ENCODE peak calls at places on chromosomes 13 and 19, in four cellular contexts. V is IMR-90, I is mesendoderm, H is H9. F is an unnamed sample. For H3K4me1, the result is how much of the 10 kb centered on the place peaks cover.

GRCh38 chr19:4140237-4140711 is 13.2 kb upstream of the CREB3L3 start:
- DNase-seq in H (peak), I (peak), V (peak), F (peak)

GRCh38 chr19:32691952-32692726 is 518 bp downstream of the NUDT19 start:
- DNase-seq in H (peak), V (peak), I (peak), F (peak)

GRCh38 chr13:111412251-111412650 is 91.8 kb downstream of the TEX29 start:
- DNase-seq in V (no peak), H (no peak), I (no peak), F (no peak)

GRCh38 chr13:101570410-101570809 is 117.9 kb downstream of the ITGBL1 start:
- DNase-seq in H (no peak), I (no peak), V (peak), F (no peak)

GRCh38 chr13:41864658-41865057 is 96.3 kb downstream of the VWA8 start:
- DNase-seq in I (no peak), H (no peak), V (no peak), F (peak)

GRCh38 chr13:43983373-43983772 is 103.7 kb downstream of the LACC1 start:
- DNase-seq in I (no peak), H (no peak), V (peak), F (peak)

GRCh38 chr19:32748497-32748896 is 28.9 kb downstream of the TDRD12 start:
- DNase-seq in H (no peak), V (no peak), I (peak), F (no peak)

GRCh38 chr13:79246575-79246949 is 159.5 kb downstream of the RBM26 start:
- DNase-seq in I (no peak), V (no peak), H (no peak), F (no peak)

GRCh38 chr19:34556500-34556899 is 74.9 kb downstream of the WTIP start:
- DNase-seq in I (peak), V (no peak), H (peak), F (no peak)

GRCh38 chr13:90270231-90270630 is 1077.3 kb upstream of the MIR17HG start:
- DNase-seq in I (no peak), H (no peak), V (no peak), F (no peak)

GRCh38 chr13:95123726-95124125 is 177.5 kb downstream of the ABCC4 start:
- DNase-seq in I (no peak), V (no peak), H (no peak), F (no peak)

GRCh38 chr19:56994251-56995017 is 125.4 kb upstream of the USP29 start:
- DNase-seq in H (no peak), I (no peak), V (no peak), F (no peak)

GRCh38 chr13:50376895-50377575 is 361.8 kb downstream of the KCNRG start:
- DNase-seq in I (peak), V (no peak), H (peak), F (no peak)

GRCh38 chr19:50195224-50195623 is 8.2 kb upstream of the MYH14 start:
- DNase-seq in V (no peak), H (no peak), I (no peak), F (no peak)

GRCh38 chr13:50400930-50401553 is 385.8 kb downstream of the KCNRG start:
- DNase-seq in I (no peak), H (no peak), V (peak), F (peak)

GRCh38 chr13:51419015-51419636 is 33.7 kb downstream of the INTS6 start:
- DNase-seq in V (no peak), I (no peak), H (no peak), F (no peak)

GRCh38 chr13:99062593-99062992 is 84.7 kb upstream of the DOCK9 start:
- DNase-seq in H (no peak), I (no peak), V (peak), F (no peak)

GRCh38 chr13:25253702-25254101 is 33.6 kb downstream of the MTMR6 start:
- DNase-seq in H (no peak), I (no peak), V (no peak), F (no peak)

GRCh38 chr19:7888826-7889217 is 512 bp downstream of the LRRC8E start:
- DNase-seq in H (no peak), I (no peak), V (no peak), F (no peak)

DNA sequence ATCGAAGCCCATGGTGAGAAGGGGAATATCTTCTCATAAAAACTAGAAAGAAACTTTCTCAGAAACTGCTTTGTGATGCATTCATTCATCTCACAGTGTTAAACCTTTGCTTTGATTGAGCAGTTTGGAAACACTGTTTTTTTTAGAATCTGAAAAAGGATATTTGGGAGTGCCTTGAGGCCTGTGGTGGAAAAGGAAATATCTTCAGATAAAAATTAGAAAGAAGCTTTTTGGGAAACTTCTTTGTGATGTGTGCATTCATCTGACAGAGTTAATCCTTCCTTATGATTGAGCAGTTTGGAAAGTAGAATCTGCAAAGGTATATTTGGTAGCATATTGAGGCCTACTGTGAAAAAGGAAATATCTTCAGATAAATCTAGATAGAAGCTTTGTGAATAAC is 1594.9 kb downstream of the UQCRFS1 start:
- DNase-seq in H (no peak), V (no peak), I (no peak), F (no peak)
- H3K4me1 ChIP-seq in H (under half), V (under half), I (under half), F (under half)

GRCh38 chr19:37905936-37906867 is at the start of gene WDR87:
- DNase-seq in H (peak), I (peak), V (no peak), F (no peak)
- H2BK120ac ChIP-seq in H (no peak), I (no peak), V (peak), F (peak)

GRCh38 chr19:39409886-39410619 is 2.4 kb upstream of the PLEKHG2 start:
- DNase-seq in V (no peak), H (no peak), I (peak), F (peak)
- H2BK5ac ChIP-seq in V (peak), H (no peak), I (peak), F (peak)

GRCh38 chr19:1416014-1416841 is 8.8 kb downstream of the DAZAP1 start:
- DNase-seq in V (peak), I (no peak), H (no peak), F (peak)
- H3K4me1 ChIP-seq in V (under half), I (under half), H (under half), F (half or more)

GRCh38 chr13:21176982-21177284 is 475 bp downstream of the MRPL57 start:
- DNase-seq in I (no peak), H (no peak), V (no peak), F (no peak)
- H2BK120ac ChIP-seq in I (no peak), H (no peak), V (no peak), F (peak)

DNA sequence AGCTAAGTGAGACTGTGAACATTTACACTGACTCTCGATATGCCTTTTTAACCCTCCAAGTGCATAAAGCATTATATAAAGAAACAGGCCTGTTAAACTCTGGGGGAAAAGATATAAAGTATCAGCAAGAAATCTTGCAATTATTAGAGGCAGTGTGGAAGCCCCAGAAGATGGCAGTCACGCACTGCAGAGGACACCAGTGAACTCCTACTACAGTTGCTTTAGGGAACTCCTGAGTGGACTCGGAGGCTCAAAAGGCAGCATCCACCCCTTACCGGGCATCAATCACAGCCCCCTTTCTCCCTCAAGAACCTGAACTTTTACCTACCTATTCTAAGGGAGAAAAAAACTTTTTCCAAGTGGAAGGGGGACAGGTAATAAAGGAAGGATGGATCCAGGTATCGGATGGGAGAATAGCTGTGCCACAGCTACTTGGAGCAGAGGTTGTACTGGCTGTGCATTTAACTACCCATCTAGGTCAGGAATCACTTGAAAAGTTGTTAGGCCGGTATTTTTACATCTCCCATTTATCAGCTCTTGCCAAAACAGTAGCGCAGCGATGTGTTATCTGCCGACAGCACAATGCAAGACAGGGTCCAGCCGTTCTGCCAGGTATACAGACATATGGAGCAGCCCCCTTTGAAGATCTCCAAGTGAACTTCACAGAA is 80.1 kb downstream of the ZNF486 start:
- DNase-seq in V (no peak), H (peak), I (peak), F (peak)
- H2BK5ac ChIP-seq in V (no peak), H (no peak), I (peak), F (no peak)

GRCh38 chr19:12936582-12936981 is 1.8 kb upstream of the CALR start:
- DNase-seq in V (no peak), H (no peak), I (no peak), F (no peak)
- H3K4me1 ChIP-seq in V (under half), H (under half), I (under half), F (under half)

GRCh38 chr19:30897553-30897952 is 451.7 kb downstream of the TSHZ3 start:
- DNase-seq in I (no peak), H (no peak), V (no peak), F (no peak)
- H2BK120ac ChIP-seq in I (peak), H (no peak), V (no peak), F (no peak)

F was measured in mesenchymal stem cell.